ENCODE peak calls at places on chromosomes 16 and 17, in five cellular contexts. P is body of pancreas, M is tibial nerve, L is GM23338, N is gastrocnemius medialis. F is an unnamed sample.

GRCh38 chr16:14302399-14303181 is 231.5 kb downstream of the MRTFB start:
- DNase-seq in P (peak; percentile 48), M (no peak), L (peak; percentile 72), N (peak; percentile 37), F (peak; percentile 79)

GRCh38 chr16:89048087-89048729 is 45.4 kb upstream of the ACSF3 start:
- DNase-seq in P (no peak), M (no peak), L (peak; percentile 49), N (no peak), F (peak; percentile 19)

GRCh38 chr17:38418693-38419507 is 9.4 kb upstream of the ARHGAP23 start:
- DNase-seq in P (no peak), M (no peak), L (peak; percentile 62), N (no peak), F (no peak)

GRCh38 chr16:82160226-82160625 is 9.8 kb downstream of the MPHOSPH6 start:
- DNase-seq in P (no peak), M (no peak), L (no peak), N (no peak), F (no peak)

GRCh38 chr17:29579866-29580771 is 9.3 kb downstream of the GIT1 start:
- DNase-seq in P (peak; percentile 93), M (peak; percentile 83), L (peak; percentile 91), N (peak; percentile 83), F (peak; percentile 95)

GRCh38 chr17:17809527-17810373 is 27.0 kb downstream of the SREBF1 start:
- DNase-seq in P (peak; percentile 52), M (peak; percentile 46), L (peak; percentile 91), N (no peak), F (peak; percentile 88)

GRCh38 chr17:63701477-63702222 is 1.7 kb upstream of the LIMD2 start:
- DNase-seq in P (no peak), M (no peak), L (no peak), N (no peak), F (no peak)

GRCh38 chr16:10153993-10154788 is 28.0 kb downstream of the GRIN2A start:
- DNase-seq in P (no peak), M (no peak), L (no peak), N (no peak), F (no peak)

GRCh38 chr17:6231886-6232767 is 161.9 kb downstream of the WSCD1 start:
- DNase-seq in P (no peak), M (no peak), L (peak; percentile 22), N (no peak), F (no peak)

GRCh38 chr17:44005527-44005864 is 1.1 kb downstream of the NAGS start:
- DNase-seq in P (peak; percentile 13), M (no peak), L (no peak), N (no peak), F (no peak)

GRCh38 chr17:9309216-9309615 is 266.4 kb downstream of the STX8 start:
- DNase-seq in P (no peak), M (no peak), L (peak; percentile 71), N (no peak), F (no peak)

GRCh38 chr17:66549312-66549705 is 246.9 kb downstream of the PRKCA start:
- DNase-seq in P (no peak), M (no peak), L (peak; percentile 53), N (no peak), F (no peak)

GRCh38 chr17:66548659-66549311 is 246.4 kb downstream of the PRKCA start:
- DNase-seq in P (no peak), M (no peak), L (no peak), N (no peak), F (no peak)

GRCh38 chr17:66547170-66547865 is 244.9 kb downstream of the PRKCA start:
- DNase-seq in P (no peak), M (no peak), L (no peak), N (no peak), F (no peak)

GRCh38 chr17:66549731-66550207 is 247.4 kb downstream of the PRKCA start:
- DNase-seq in P (no peak), M (no peak), L (peak; percentile 89), N (no peak), F (no peak)

DNA sequence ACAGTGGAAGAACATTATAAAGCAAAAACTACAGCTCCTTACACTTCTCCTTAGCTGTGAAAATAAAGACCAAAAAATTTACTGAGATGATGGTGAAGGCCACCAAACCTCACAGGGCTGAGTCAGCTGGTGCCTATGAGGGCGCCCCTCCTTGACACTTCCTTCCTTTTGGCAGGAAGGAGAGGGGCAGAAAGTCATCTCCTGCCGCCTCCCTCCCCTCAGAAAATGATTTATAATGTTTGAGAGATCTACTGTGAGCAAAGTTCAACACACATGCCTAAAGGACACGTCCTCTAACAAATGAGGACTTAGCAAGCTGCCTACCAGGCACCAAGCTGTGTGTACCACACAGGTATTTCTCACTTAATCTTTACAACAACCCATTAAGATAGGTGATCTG is 245.7 kb downstream of the PRKCA start:
- DNase-seq in P (no peak), M (no peak), L (no peak), N (no peak), F (no peak)
- H3K27ac ChIP-seq in P (no peak overlapping the region), M (peak overlapping the region; percentile 61), L (peak overlapping the region; percentile 91), N (no peak overlapping the region), F (no peak overlapping the region)

GRCh38 chr16:16047761-16048160 is 98.3 kb downstream of the ABCC1 start:
- DNase-seq in P (no peak), M (no peak), L (no peak), N (no peak), F (no peak)

GRCh38 chr16:16050106-16050505 is 100.7 kb downstream of the ABCC1 start:
- DNase-seq in P (no peak), M (no peak), L (no peak), N (peak; percentile 60), F (no peak)

GRCh38 chr16:16052916-16053315 is 103.5 kb downstream of the ABCC1 start:
- DNase-seq in P (no peak), M (no peak), L (no peak), N (no peak), F (no peak)

GRCh38 chr16:16048904-16049582 is 99.6 kb downstream of the ABCC1 start:
- DNase-seq in P (no peak), M (no peak), L (no peak), N (peak; percentile 49), F (no peak)

DNA sequence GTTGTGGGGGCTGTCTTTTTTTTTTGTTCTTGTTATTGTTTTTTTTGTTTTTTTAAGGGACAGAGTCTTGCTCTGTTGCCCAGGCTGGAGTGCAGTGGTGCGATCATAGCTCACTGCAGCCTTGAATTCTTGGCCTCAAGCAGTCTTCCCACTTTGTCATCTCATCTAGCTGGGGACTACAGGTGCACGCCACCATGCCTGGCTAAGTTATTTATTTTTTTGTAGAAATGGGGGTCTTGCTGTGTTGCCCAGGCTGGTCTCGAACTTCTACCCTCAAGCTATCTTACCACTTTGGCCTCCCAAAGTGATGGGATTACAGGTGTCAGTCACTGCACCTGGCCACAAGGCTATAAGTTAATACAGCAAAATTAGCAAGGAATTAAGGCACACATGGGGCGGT is 101.7 kb downstream of the ABCC1 start:
- DNase-seq in P (no peak), M (no peak), L (no peak), N (no peak), F (no peak)
- H3K27me3 ChIP-seq in P (no peaks in the 10 kb centered on the region), M (no peaks in the 10 kb centered on the region), L (no peaks in the 10 kb centered on the region), N (no peaks in the 10 kb centered on the region), F (no peaks in the 10 kb centered on the region)

GRCh38 chr17:48239603-48239995 is 132.0 kb downstream of the SNX11 start:
- DNase-seq in P (no peak), M (no peak), L (no peak), N (no peak), F (no peak)

GRCh38 chr17:48241131-48241591 is 133.6 kb downstream of the SNX11 start:
- DNase-seq in P (peak; percentile 7), M (no peak), L (no peak), N (no peak), F (peak; percentile 31)

GRCh38 chr17:48238933-48239602 is 131.5 kb downstream of the SNX11 start:
- DNase-seq in P (no peak), M (no peak), L (no peak), N (no peak), F (no peak)

GRCh38 chr17:48240562-48241130 is 133.1 kb downstream of the SNX11 start:
- DNase-seq in P (no peak), M (no peak), L (no peak), N (no peak), F (no peak)

DNA sequence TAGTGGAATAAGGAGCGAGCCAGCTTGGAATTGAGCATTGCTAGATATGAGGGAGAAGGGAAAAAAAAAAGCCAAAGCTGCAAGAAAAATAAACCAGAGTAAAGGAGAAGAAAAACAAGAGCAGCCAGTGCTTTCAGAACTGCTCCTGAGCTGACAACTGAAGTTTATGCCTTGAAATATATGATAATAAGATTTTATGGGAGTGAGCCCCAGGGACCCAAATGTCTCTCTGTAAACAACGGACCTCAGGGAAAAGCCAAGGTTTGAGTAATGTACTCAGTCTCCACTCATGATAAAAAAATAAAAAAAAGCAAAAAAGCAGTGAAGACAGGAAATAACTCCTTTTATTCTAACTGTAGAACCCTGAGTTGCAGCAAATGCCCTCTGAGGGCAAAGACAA is 132.6 kb downstream of the SNX11 start:
- DNase-seq in P (no peak), M (no peak), L (no peak), N (no peak), F (no peak)
- H3K4me1 ChIP-seq in P (peaks cover 10% of the 10 kb centered on the region), M (peaks cover 27% of the 10 kb centered on the region), L (peaks cover 4% of the 10 kb centered on the region), N (peaks cover 9% of the 10 kb centered on the region), F (peaks cover 14% of the 10 kb centered on the region)

DNA sequence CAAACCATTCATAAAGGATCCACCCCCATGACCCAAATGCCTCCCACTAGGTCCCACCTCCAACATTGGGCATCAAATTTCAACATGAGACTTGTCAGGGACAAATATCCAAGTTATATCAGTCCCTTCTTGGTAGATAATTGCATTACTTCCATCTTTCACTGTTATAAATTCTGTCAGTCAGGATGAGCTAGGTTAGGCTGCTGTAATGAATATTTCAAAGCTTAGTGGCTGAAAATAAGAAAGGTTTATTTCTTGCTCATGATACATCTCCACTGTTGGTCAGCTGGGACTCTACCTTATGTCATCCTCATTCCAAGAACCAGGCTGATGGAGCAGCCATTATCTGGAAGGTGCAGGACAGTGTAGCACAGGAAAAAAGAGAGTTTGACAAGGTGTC is 50.3 kb upstream of the TMC5 start:
- DNase-seq in P (no peak), M (no peak), L (no peak), N (no peak), F (no peak)
- H3K27ac ChIP-seq in P (no peak overlapping the region), M (no peak overlapping the region), L (no peak overlapping the region), N (no peak overlapping the region), F (no peak overlapping the region)

F was measured in right cardiac atrium.